ENCODE peak calls at places on chromosomes 6 and 20, in eight cellular contexts. J is right cardiac atrium; A is lower lobe of right lung; U is HAP-1; Z is CD8-positive, alpha-beta T cell; F is prostate gland; K is CD4-positive, CD25-positive, alpha-beta regulatory T cell; R is brain microvascular endothelial cell. B is an unnamed sample. For H3K27me3, the result is how much of the 10 kb centered on the place peaks cover.

GRCh38 chr20:52448513-52448912 is 256.9 kb upstream of the ZFP64 start:
- DNase-seq in J (no peak), A (no peak), U (no peak), Z (no peak), F (no peak), K (no peak), R (no peak), B (no peak)

GRCh38 chr20:14583413-14583812 is 246.0 kb upstream of the FLRT3 start:
- DNase-seq in J (no peak), A (no peak), U (no peak), Z (no peak), F (no peak), K (no peak), R (no peak), B (no peak)

GRCh38 chr6:30159988-30160387 is 1.0 kb downstream of the TRIM10 start:
- DNase-seq in J (no peak), A (no peak), U (no peak), Z (no peak), F (no peak), K (no peak), R (no peak), B (no peak)

GRCh38 chr6:43149260-43149659 is 21.8 kb upstream of the SRF start:
- DNase-seq in J (peak), A (no peak), U (no peak), Z (no peak), F (no peak), K (no peak), R (no peak), B (peak)

GRCh38 chr20:11891081-11891826 is 26.4 kb upstream of the BTBD3 start:
- DNase-seq in J (peak), A (peak), U (peak), Z (no peak), F (peak), K (no peak), R (peak), B (peak)

GRCh38 chr6:25173232-25173631 is 105.9 kb upstream of the CARMIL1 start:
- DNase-seq in J (no peak), A (no peak), U (no peak), Z (no peak), F (no peak), K (no peak), R (peak), B (no peak)

GRCh38 chr20:47711046-47711752 is 74.1 kb downstream of the SULF2 start:
- DNase-seq in J (no peak), A (no peak), U (no peak), Z (no peak), F (no peak), K (no peak), R (no peak), B (no peak)

GRCh38 chr20:22027423-22027822 is 322.0 kb downstream of the PAX1 start:
- DNase-seq in J (no peak), A (no peak), U (no peak), Z (no peak), F (no peak), K (no peak), R (no peak), B (no peak)

GRCh38 chr6:18308070-18308735 is 43.9 kb upstream of the DEK start:
- DNase-seq in J (no peak), A (no peak), U (no peak), Z (no peak), F (no peak), K (no peak), R (no peak), B (no peak)

GRCh38 chr6:24879351-24879750 is 56.4 kb downstream of the RIPOR2 start:
- DNase-seq in J (no peak), A (no peak), U (peak), Z (no peak), F (no peak), K (no peak), R (no peak), B (no peak)

GRCh38 chr20:49567421-49568256 is at the start of gene PTGIS:
- DNase-seq in J (peak), A (no peak), U (no peak), Z (no peak), F (no peak), K (no peak), R (no peak), B (peak)
- H3K4me3 ChIP-seq in J (peak), A (peak), U (no peak), Z (no peak), F (peak), K (no peak), R (peak), B (peak)

DNA sequence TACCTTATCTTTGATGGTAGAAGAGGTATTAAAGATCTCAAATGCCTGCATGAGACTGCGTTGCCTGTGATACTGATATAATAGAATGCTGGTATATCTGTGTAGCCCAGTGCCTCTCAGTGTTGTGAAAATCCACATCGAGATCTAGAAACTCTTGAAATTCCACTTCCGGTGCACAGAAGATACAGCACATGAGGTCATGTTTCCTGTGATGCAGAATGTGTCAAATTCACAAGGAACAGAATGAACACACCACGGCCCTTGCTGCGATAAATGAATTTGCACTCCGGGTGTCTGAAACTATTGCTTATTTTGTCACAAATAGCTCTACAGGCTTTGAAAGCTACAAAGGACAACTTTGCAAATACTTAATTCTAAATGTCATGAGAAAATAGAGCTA is 687.9 kb upstream of the AGPAT4 start:
- DNase-seq in J (no peak), A (no peak), U (no peak), Z (no peak), F (no peak), K (no peak), R (no peak), B (no peak)
- H3K27me3 ChIP-seq in J (under half), A (under half), U (under half), Z (under half), F (under half), K (under half), R (under half), B (under half)

GRCh38 chr20:37775200-37775599 is 81.4 kb downstream of the CTNNBL1 start:
- DNase-seq in J (no peak), A (no peak), U (no peak), Z (no peak), F (no peak), K (no peak), R (no peak), B (no peak)

GRCh38 chr20:37777012-37777411 is 83.2 kb downstream of the CTNNBL1 start:
- DNase-seq in J (no peak), A (no peak), U (no peak), Z (no peak), F (no peak), K (no peak), R (no peak), B (no peak)

GRCh38 chr20:37774143-37774542 is 80.3 kb downstream of the CTNNBL1 start:
- DNase-seq in J (no peak), A (no peak), U (no peak), Z (no peak), F (no peak), K (no peak), R (no peak), B (no peak)

GRCh38 chr20:37777556-37777955 is 83.7 kb downstream of the CTNNBL1 start:
- DNase-seq in J (no peak), A (no peak), U (no peak), Z (no peak), F (no peak), K (no peak), R (no peak), B (peak)

GRCh38 chr20:37776049-37776448 is 82.2 kb downstream of the CTNNBL1 start:
- DNase-seq in J (no peak), A (no peak), U (no peak), Z (no peak), F (no peak), K (no peak), R (no peak), B (no peak)
- H3K4me3 ChIP-seq in J (no peak), A (no peak), U (no peak), Z (no peak), F (no peak), K (no peak), R (no peak), B (no peak)

GRCh38 chr6:33896391-33897192 is 92.8 kb upstream of the MLN start:
- DNase-seq in J (no peak), A (no peak), U (no peak), Z (no peak), F (no peak), K (no peak), R (no peak), B (no peak)

GRCh38 chr6:33898771-33899170 is 95.0 kb upstream of the MLN start:
- DNase-seq in J (no peak), A (no peak), U (no peak), Z (no peak), F (no peak), K (no peak), R (no peak), B (no peak)

GRCh38 chr6:33895988-33896387 is 92.2 kb upstream of the MLN start:
- DNase-seq in J (no peak), A (no peak), U (no peak), Z (no peak), F (no peak), K (no peak), R (no peak), B (no peak)

GRCh38 chr6:33895296-33895695 is 91.5 kb upstream of the MLN start:
- DNase-seq in J (no peak), A (peak), U (no peak), Z (peak), F (no peak), K (peak), R (no peak), B (no peak)

DNA sequence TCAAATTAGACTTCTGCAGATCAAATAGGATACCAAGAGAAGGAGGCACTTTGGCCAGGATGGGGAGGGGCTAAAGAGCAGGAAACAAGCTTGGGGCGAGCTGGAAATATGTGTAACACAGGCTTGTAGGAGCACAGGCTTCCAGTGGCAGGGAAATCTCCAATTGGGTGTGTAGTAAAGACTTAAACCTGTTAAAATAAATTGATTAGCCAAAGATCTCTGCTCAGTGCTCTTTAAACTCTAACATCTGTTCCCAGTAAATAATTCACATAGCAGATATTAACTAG is 93.3 kb upstream of the MLN start:
- DNase-seq in J (no peak), A (no peak), U (no peak), Z (no peak), F (no peak), K (no peak), R (no peak), B (no peak)
- H3K27me3 ChIP-seq in J (under half), A (under half), U (under half), Z (under half), F (under half), K (under half), R (under half), B (under half)

DNA sequence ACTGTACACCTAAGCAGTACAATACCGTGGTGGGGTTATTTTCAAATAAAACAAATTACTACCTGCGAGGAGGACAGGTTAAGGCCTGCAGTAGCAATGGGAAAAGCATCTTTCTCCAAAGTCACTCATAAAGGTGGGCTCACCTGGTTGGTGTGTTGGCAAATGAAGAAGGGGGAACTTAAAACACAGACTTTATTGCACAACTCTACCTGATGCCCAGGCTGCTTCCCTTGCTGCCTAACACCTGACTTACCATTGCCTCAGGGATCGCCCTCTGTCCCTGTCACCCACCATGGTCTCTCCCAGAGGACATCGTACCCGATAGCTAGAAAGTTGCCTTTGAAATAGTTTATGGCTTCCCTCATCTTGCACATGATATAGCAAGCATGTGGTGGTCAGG is 53.6 kb downstream of the GNAS start:
- DNase-seq in J (no peak), A (no peak), U (no peak), Z (no peak), F (no peak), K (no peak), R (no peak), B (no peak)
- H3K4me3 ChIP-seq in J (no peak), A (no peak), U (no peak), Z (no peak), F (no peak), K (no peak), R (no peak), B (no peak)